ENCODE peak calls at places on chromosomes 12 and 14, in seven cellular contexts. One of them, this sample, is unnamed. For H3K27me3, the result is how much of the 10 kb centered on the place peaks cover.

GRCh38 chr14:101791919-101792572 is 30.5 kb downstream of the PPP2R5C start:
- DNase-seq in suprapubic skin: no peak
- DNase-seq in ovary: no peak
- DNase-seq in stomach: no peak
- DNase-seq in sigmoid colon: no peak
- DNase-seq in tibial nerve: no peak
- DNase-seq in HepG2: no peak
- DNase-seq in this sample: no peak

GRCh38 chr12:98373982-98374381 is 141.4 kb upstream of the TMPO start:
- DNase-seq in HepG2: no peak
- DNase-seq in tibial nerve: no peak
- DNase-seq in sigmoid colon: no peak
- DNase-seq in suprapubic skin: no peak
- DNase-seq in ovary: no peak
- DNase-seq in stomach: no peak
- DNase-seq in this sample: no peak

GRCh38 chr12:59834659-59835474 is 239.0 kb downstream of the SLC16A7 start:
- DNase-seq in stomach: no peak
- DNase-seq in HepG2: peak
- DNase-seq in sigmoid colon: no peak
- DNase-seq in ovary: no peak
- DNase-seq in suprapubic skin: no peak
- DNase-seq in tibial nerve: no peak
- DNase-seq in this sample: no peak

GRCh38 chr12:1845010-1845409 is 24.6 kb downstream of the LRTM2 start:
- DNase-seq in suprapubic skin: peak
- DNase-seq in HepG2: no peak
- DNase-seq in sigmoid colon: peak
- DNase-seq in ovary: no peak
- DNase-seq in stomach: no peak
- DNase-seq in tibial nerve: no peak
- DNase-seq in this sample: no peak

GRCh38 chr12:119447618-119448017 is 113.1 kb downstream of the CCDC60 start:
- DNase-seq in HepG2: no peak
- DNase-seq in ovary: no peak
- DNase-seq in sigmoid colon: no peak
- DNase-seq in stomach: no peak
- DNase-seq in suprapubic skin: no peak
- DNase-seq in tibial nerve: no peak
- DNase-seq in this sample: no peak

GRCh38 chr14:81400202-81400678 is at the start of gene STON2:
- DNase-seq in ovary: no peak
- DNase-seq in suprapubic skin: no peak
- DNase-seq in tibial nerve: no peak
- DNase-seq in HepG2: no peak
- DNase-seq in sigmoid colon: no peak
- DNase-seq in stomach: no peak
- DNase-seq in this sample: peak

GRCh38 chr14:95046711-95047681 is 110.3 kb downstream of the DICER1 start:
- DNase-seq in suprapubic skin: peak
- DNase-seq in sigmoid colon: peak
- DNase-seq in stomach: peak
- DNase-seq in HepG2: no peak
- DNase-seq in tibial nerve: no peak
- DNase-seq in ovary: no peak
- DNase-seq in this sample: no peak

GRCh38 chr12:92467886-92468285 is 234.9 kb upstream of the PLEKHG7 start:
- DNase-seq in sigmoid colon: no peak
- DNase-seq in tibial nerve: no peak
- DNase-seq in suprapubic skin: no peak
- DNase-seq in HepG2: no peak
- DNase-seq in stomach: no peak
- DNase-seq in ovary: no peak
- DNase-seq in this sample: no peak

GRCh38 chr12:95848575-95849388 is 10.0 kb upstream of the SNRPF start:
- DNase-seq in stomach: peak
- DNase-seq in ovary: no peak
- DNase-seq in suprapubic skin: no peak
- DNase-seq in sigmoid colon: no peak
- DNase-seq in HepG2: peak
- DNase-seq in tibial nerve: no peak
- DNase-seq in this sample: no peak

DNA sequence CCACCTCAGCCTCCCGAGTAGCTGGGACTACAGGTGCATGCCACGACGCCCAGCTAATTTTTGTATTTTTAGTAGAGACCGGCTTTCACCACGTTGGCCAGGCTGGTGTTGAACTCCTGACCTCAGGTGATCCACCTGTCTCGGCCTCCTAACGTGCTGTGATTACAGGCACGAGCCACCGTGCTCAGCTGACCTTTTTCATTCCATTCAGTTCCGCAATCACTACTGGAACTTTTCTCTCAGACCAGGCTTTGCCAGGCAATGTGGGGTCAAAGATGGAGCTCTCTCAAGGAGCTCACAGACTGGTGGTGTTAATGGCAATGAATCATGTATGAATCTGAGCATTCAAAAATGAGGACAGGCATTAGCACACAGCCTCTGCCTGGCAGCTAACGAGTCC is 9.5 kb upstream of the TCHP start:
- DNase-seq in HepG2: no peak
- DNase-seq in stomach: no peak
- DNase-seq in ovary: no peak
- DNase-seq in tibial nerve: no peak
- DNase-seq in sigmoid colon: no peak
- DNase-seq in suprapubic skin: no peak
- DNase-seq in this sample: no peak
- H3K27me3 ChIP-seq in HepG2: under half
- H3K27me3 ChIP-seq in stomach: under half
- H3K27me3 ChIP-seq in ovary: under half
- H3K27me3 ChIP-seq in tibial nerve: under half
- H3K27me3 ChIP-seq in sigmoid colon: under half
- H3K27me3 ChIP-seq in suprapubic skin: under half
- H3K27me3 ChIP-seq in this sample: under half

GRCh38 chr12:108191938-108192337 is 62.9 kb downstream of the WSCD2 start:
- DNase-seq in suprapubic skin: no peak
- DNase-seq in HepG2: no peak
- DNase-seq in stomach: no peak
- DNase-seq in sigmoid colon: no peak
- DNase-seq in ovary: no peak
- DNase-seq in tibial nerve: no peak
- DNase-seq in this sample: no peak
- TF ChIP-seq EP300 in suprapubic skin: no peak
- TF ChIP-seq EP300 in HepG2: no peak
- TF ChIP-seq EP300 in stomach: no peak
- TF ChIP-seq EP300 in sigmoid colon: no peak
- TF ChIP-seq EP300 in ovary: no peak
- TF ChIP-seq EP300 in tibial nerve: no peak
- TF ChIP-seq EP300 in this sample: no peak

DNA sequence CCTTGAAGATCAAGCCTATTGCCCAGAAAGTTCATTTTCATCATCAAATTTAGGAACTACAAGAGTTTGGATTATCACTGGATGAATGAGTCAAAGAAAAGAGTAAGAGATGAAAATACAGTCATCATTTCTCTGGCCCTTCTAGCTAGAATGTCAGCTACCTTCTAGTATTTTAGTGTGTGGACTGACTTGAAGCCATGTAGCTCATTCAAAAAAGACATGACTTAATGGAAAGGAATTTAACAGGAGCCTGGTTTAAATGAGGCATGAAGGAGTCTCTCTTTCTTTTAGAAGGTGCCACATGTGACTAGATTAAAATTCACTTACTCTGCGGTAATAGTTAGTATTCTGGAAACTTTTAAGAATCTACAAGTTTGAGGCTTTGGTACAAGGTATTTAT is 7.1 kb downstream of the PTHLH start:
- DNase-seq in tibial nerve: no peak
- DNase-seq in suprapubic skin: no peak
- DNase-seq in ovary: no peak
- DNase-seq in sigmoid colon: no peak
- DNase-seq in stomach: no peak
- DNase-seq in HepG2: no peak
- DNase-seq in this sample: no peak
- H3K27me3 ChIP-seq in tibial nerve: under half
- H3K27me3 ChIP-seq in suprapubic skin: under half
- H3K27me3 ChIP-seq in ovary: under half
- H3K27me3 ChIP-seq in sigmoid colon: half or more
- H3K27me3 ChIP-seq in stomach: half or more
- H3K27me3 ChIP-seq in HepG2: under half
- H3K27me3 ChIP-seq in this sample: half or more

GRCh38 chr12:49662998-49663843 is 39.9 kb downstream of the PRPF40B start:
- DNase-seq in tibial nerve: no peak
- DNase-seq in suprapubic skin: no peak
- DNase-seq in HepG2: peak
- DNase-seq in stomach: no peak
- DNase-seq in ovary: peak
- DNase-seq in sigmoid colon: peak
- DNase-seq in this sample: no peak
- TF ChIP-seq EP300 in tibial nerve: peak
- TF ChIP-seq EP300 in suprapubic skin: no peak
- TF ChIP-seq EP300 in HepG2: no peak
- TF ChIP-seq EP300 in stomach: no peak
- TF ChIP-seq EP300 in ovary: no peak
- TF ChIP-seq EP300 in sigmoid colon: no peak
- TF ChIP-seq EP300 in this sample: no peak

GRCh38 chr14:104795781-104796681 is 483 bp upstream of the AKT1 start:
- DNase-seq in sigmoid colon: no peak
- DNase-seq in HepG2: peak
- DNase-seq in stomach: peak
- DNase-seq in tibial nerve: peak
- DNase-seq in ovary: peak
- DNase-seq in suprapubic skin: no peak
- DNase-seq in this sample: no peak
- H3K27me3 ChIP-seq in sigmoid colon: under half
- H3K27me3 ChIP-seq in HepG2: under half
- H3K27me3 ChIP-seq in stomach: under half
- H3K27me3 ChIP-seq in tibial nerve: under half
- H3K27me3 ChIP-seq in ovary: under half
- H3K27me3 ChIP-seq in suprapubic skin: under half
- H3K27me3 ChIP-seq in this sample: under half

This sample was measured in esophagus muscularis mucosa.